ENCODE peak calls at places on chromosomes 16 and 17, in five cellular contexts. X, H, R, Q and L are unnamed samples.
A peak's percentile ranks its signal among the peaks of the same experiment; 100 is the strongest.

GRCh38 chr17:28982191-28982793 is 23.5 kb downstream of the SEZ6 start:
- DNase-seq in R (peak; percentile 39), Q (peak; percentile 54), H (peak; percentile 18), X (no peak), L (no peak)

GRCh38 chr16:1933097-1933661 is 9.8 kb downstream of the MSRB1 start:
- DNase-seq in R (no peak), Q (no peak), X (no peak), H (no peak), L (no peak)

GRCh38 chr17:61284174-61284573 is 115.5 kb upstream of the TBX2 start:
- DNase-seq in X (no peak), R (no peak), H (peak; percentile 91), Q (no peak), L (no peak)

GRCh38 chr17:30558313-30559195 is 81.3 kb downstream of the GOSR1 start:
- DNase-seq in Q (no peak), R (no peak), H (no peak), X (no peak), L (no peak)

GRCh38 chr17:14303343-14304221 is 2.7 kb downstream of the HS3ST3B1 start:
- DNase-seq in H (no peak), R (no peak), Q (peak; percentile 46), X (no peak), L (no peak)

GRCh38 chr17:8960325-8961144 is 5.0 kb downstream of the PIK3R5 start:
- DNase-seq in X (no peak), Q (no peak), R (no peak), H (no peak), L (no peak)

GRCh38 chr16:85935391-85935956 is 36.5 kb downstream of the IRF8 start:
- DNase-seq in X (no peak), R (no peak), Q (no peak), H (no peak), L (no peak)

GRCh38 chr17:50943575-50943933 is 77.4 kb upstream of the TOB1 start:
- DNase-seq in X (no peak), R (no peak), Q (no peak), H (no peak), L (no peak)

GRCh38 chr16:20879175-20880053 is 20.7 kb downstream of the DCUN1D3 start:
- DNase-seq in Q (no peak), R (no peak), H (peak; percentile 80), X (no peak), L (no peak)

GRCh38 chr16:82979406-82980111 is 352.8 kb downstream of the CDH13 start:
- DNase-seq in Q (no peak), H (peak; percentile 16), X (no peak), R (no peak), L (no peak)

GRCh38 chr17:77872199-77872598 is 86.3 kb upstream of the TNRC6C start:
- DNase-seq in H (no peak), Q (peak; percentile 48), X (no peak), R (no peak), L (no peak)

GRCh38 chr17:31549525-31550388 is 158.3 kb downstream of the RAB11FIP4 start:
- DNase-seq in Q (peak; percentile 88), X (peak; percentile 82), R (peak; percentile 94), H (peak; percentile 89), L (peak; percentile 94)

GRCh38 chr16:2529061-2529931 is 1.9 kb downstream of the CEMP1 start:
- DNase-seq in Q (no peak), R (no peak), H (no peak), X (no peak), L (no peak)

GRCh38 chr17:12024332-12024731 is 3.7 kb downstream of the MAP2K4 start:
- DNase-seq in X (peak; percentile 68), R (no peak), Q (no peak), H (peak; percentile 87), L (no peak)

GRCh38 chr17:7838291-7839075 is 4.5 kb downstream of the KDM6B start:
- DNase-seq in H (peak; percentile 75), X (no peak), Q (peak; percentile 31), R (peak; percentile 43), L (peak; percentile 55)

GRCh38 chr16:84641643-84642358 is 6.5 kb upstream of the KLHL36 start:
- DNase-seq in X (no peak), R (no peak), H (no peak), Q (peak; percentile 20), L (no peak)

GRCh38 chr17:72539981-72540897 is 419.4 kb downstream of the SOX9 start:
- DNase-seq in X (peak; percentile 45), H (peak; percentile 67), R (peak; percentile 63), Q (peak; percentile 49), L (no peak)

GRCh38 chr17:4886830-4887229 is 12.5 kb upstream of the C17orf107 start:
- DNase-seq in X (no peak), H (no peak), R (no peak), Q (no peak), L (no peak)

GRCh38 chr17:59024916-59025315 is 81.8 kb downstream of the TRIM37 start:
- DNase-seq in H (no peak), R (no peak), X (no peak), Q (no peak), L (no peak)

GRCh38 chr16:29029168-29029994 is 44.5 kb downstream of the LAT start:
- DNase-seq in H (peak; percentile 97), X (no peak), Q (peak; percentile 80), R (no peak), L (no peak)

GRCh38 chr17:58747674-58748073 is 8.0 kb upstream of the PPM1E start:
- DNase-seq in H (no peak), R (no peak), X (no peak), Q (no peak), L (no peak)

GRCh38 chr17:82817947-82818346 is 21.9 kb downstream of the ZNF750 start:
- DNase-seq in H (peak; percentile 13), R (no peak), X (no peak), Q (no peak), L (no peak)

GRCh38 chr17:6496116-6496481 is 51.8 kb downstream of the PIMREG start:
- DNase-seq in R (no peak), H (no peak), Q (no peak), X (no peak), L (no peak)

GRCh38 chr17:2421315-2422147 is 20.7 kb upstream of the MNT start:
- DNase-seq in R (no peak), X (no peak), H (no peak), Q (no peak), L (no peak)

GRCh38 chr16:79372504-79373184 is 227.9 kb downstream of the MAF start:
- DNase-seq in Q (peak; percentile 9), H (peak; percentile 61), R (peak; percentile 29), X (no peak), L (no peak)

GRCh38 chr17:44966348-44967025 is 1.6 kb downstream of the C1QL1 start:
- DNase-seq in R (no peak), Q (no peak), X (no peak), H (no peak), L (no peak)

GRCh38 chr16:71230122-71230845 is at the start of gene HYDIN:
- DNase-seq in X (no peak), H (peak; percentile 61), R (peak; percentile 75), Q (no peak), L (peak; percentile 90)

GRCh38 chr17:8941520-8941919 is 24.0 kb downstream of the PIK3R5 start:
- DNase-seq in R (no peak), X (no peak), H (no peak), Q (peak; percentile 68), L (no peak)

GRCh38 chr16:14501331-14502255 is 128.5 kb downstream of the PARN start:
- DNase-seq in H (peak; percentile 98), R (peak; percentile 84), X (peak; percentile 67), Q (no peak), L (peak; percentile 49)
- H3K4me1 ChIP-seq in H (peaks cover 19% of the 10 kb centered on the region), R (peaks cover 11% of the 10 kb centered on the region), X (peaks cover 55% of the 10 kb centered on the region), Q (no peaks in the 10 kb centered on the region), L (peaks cover 13% of the 10 kb centered on the region)

GRCh38 chr16:56824335-56824734 is 40.7 kb upstream of the SLC12A3 start:
- DNase-seq in R (peak; percentile 38), H (peak; percentile 18), X (no peak), Q (no peak), L (peak; percentile 55)
- TF ChIP-seq CTCF in R (no peak), H (no peak), X (peak; percentile 33), Q (no peak), L (peak; percentile 64)

DNA sequence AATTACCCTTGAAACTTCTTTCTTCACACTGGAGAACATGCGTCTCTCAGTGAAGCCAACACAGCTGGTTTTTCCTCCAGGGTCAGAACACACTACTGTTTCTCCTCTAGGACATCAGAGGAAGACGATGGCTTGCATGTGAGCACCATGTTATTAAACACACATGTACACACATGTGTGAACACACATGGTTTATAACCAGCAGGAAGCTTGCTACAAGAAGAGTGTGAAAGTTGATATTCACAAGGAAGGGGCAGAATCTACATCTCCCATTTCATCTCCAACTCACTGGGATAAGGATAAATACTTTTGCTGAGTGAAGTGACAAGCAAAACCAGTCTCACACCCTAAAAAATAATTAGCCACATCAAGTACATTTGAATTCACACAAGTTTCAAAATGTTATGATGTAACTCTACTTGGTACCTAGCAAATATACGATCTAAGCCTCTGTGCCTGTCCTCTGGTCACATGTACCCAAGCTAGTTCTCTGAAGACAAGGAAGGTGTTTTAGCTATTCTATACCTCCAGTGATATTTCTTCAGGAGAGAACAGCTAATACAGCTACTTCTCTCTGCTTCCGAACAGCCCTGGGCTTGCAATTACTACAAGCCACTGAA is 127.7 kb downstream of the PARN start:
- DNase-seq in X (no peak), Q (no peak), R (no peak), H (no peak), L (no peak)
- H3K4me1 ChIP-seq in X (peaks cover 55% of the 10 kb centered on the region), Q (no peaks in the 10 kb centered on the region), R (peaks cover 11% of the 10 kb centered on the region), H (peaks cover 19% of the 10 kb centered on the region), L (peaks cover 13% of the 10 kb centered on the region)

DNA sequence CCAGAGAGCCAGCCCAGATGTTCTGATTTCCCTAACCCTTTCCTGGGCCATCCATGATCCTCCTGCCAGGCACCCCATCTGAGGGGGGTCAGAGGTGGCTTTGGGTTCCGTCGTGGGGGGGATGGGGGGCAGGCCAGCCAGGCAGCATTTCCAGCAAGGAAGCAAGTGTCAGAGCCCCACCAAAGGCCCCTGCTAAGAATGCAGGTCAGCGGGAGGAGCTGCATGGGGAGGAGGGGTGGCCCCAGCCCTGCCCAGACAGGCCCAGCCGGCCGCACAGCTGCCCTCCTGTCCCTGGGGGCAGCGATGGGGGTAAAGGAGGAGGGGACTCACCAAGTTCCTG is 2.3 kb upstream of the SCRN2 start:
- DNase-seq in R (no peak), X (no peak), H (no peak), Q (no peak), L (peak; percentile 60)
- TF ChIP-seq CTCF in R (no peak), X (peak; percentile 9), H (no peak), Q (no peak), L (peak; percentile 5)

GRCh38 chr17:42252528-42253172 is 23.5 kb downstream of the STAT5B start:
- DNase-seq in X (no peak), H (peak; percentile 67), R (no peak), Q (no peak), L (no peak)
- H3K4me1 ChIP-seq in X (peaks cover 19% of the 10 kb centered on the region), H (peaks cover 15% of the 10 kb centered on the region), R (peaks cover 24% of the 10 kb centered on the region), Q (peaks cover 38% of the 10 kb centered on the region), L (peaks cover 27% of the 10 kb centered on the region)